ENCODE peak calls at places on chromosome 11, in five cellular contexts. A, T, S, R and F are unnamed samples.

GRCh38 chr11:109641549-109641948 is 219.6 kb downstream of the C11orf87 start:
- DNase-seq in A (no peak), T (no peak), S (no peak), R (peak), F (no peak)

GRCh38 chr11:47979378-47980092 is 824 bp upstream of the PTPRJ start:
- DNase-seq in A (no peak), T (no peak), S (no peak), R (peak), F (no peak)

GRCh38 chr11:64716471-64717267 is 6.3 kb downstream of the NRXN2 start:
- DNase-seq in A (no peak), T (no peak), S (peak), R (no peak), F (no peak)

GRCh38 chr11:95547186-95547585 is 242.4 kb downstream of the FAM76B start:
- DNase-seq in A (no peak), T (no peak), S (no peak), R (no peak), F (no peak)

GRCh38 chr11:92225563-92226308 is 1.1 kb downstream of the FAT3 start:
- DNase-seq in A (peak), T (no peak), S (peak), R (no peak), F (no peak)

GRCh38 chr11:94129505-94130335 is 1.1 kb downstream of the PANX1 start:
- DNase-seq in A (no peak), T (peak), S (no peak), R (no peak), F (no peak)

GRCh38 chr11:123581651-123582399 is 72.6 kb downstream of the SCN3B start:
- DNase-seq in A (no peak), T (no peak), S (no peak), R (no peak), F (no peak)

GRCh38 chr11:57231539-57232253 is 5.4 kb downstream of the APLNR start:
- DNase-seq in A (no peak), T (no peak), S (no peak), R (no peak), F (no peak)

GRCh38 chr11:20477418-20478090 is 90.0 kb downstream of the PRMT3 start:
- DNase-seq in A (no peak), T (no peak), S (no peak), R (no peak), F (no peak)

GRCh38 chr11:118049771-118050170 is 27.1 kb upstream of the TMPRSS4 start:
- DNase-seq in A (no peak), T (no peak), S (no peak), R (no peak), F (no peak)

GRCh38 chr11:61654397-61654829 is 25.8 kb upstream of the DAGLA start:
- DNase-seq in A (peak), T (peak), S (peak), R (no peak), F (peak)

GRCh38 chr11:115587718-115588342 is 83.6 kb upstream of the CADM1 start:
- DNase-seq in A (no peak), T (no peak), S (no peak), R (no peak), F (no peak)

GRCh38 chr11:95499516-95500135 is 268.6 kb upstream of the SESN3 start:
- DNase-seq in A (no peak), T (no peak), S (no peak), R (no peak), F (no peak)

GRCh38 chr11:1573847-1574255 is 1.8 kb upstream of the DUSP8 start:
- DNase-seq in A (no peak), T (no peak), S (peak), R (no peak), F (no peak)

GRCh38 chr11:95074806-95075563 is 8.3 kb downstream of the SRSF8 start:
- DNase-seq in A (peak), T (peak), S (no peak), R (no peak), F (peak)

GRCh38 chr11:74593463-74593862 is 1.1 kb downstream of the POLD3 start:
- DNase-seq in A (no peak), T (no peak), S (no peak), R (no peak), F (no peak)

GRCh38 chr11:74592063-74592440 is 330 bp upstream of the POLD3 start:
- DNase-seq in A (no peak), T (no peak), S (no peak), R (no peak), F (no peak)

DNA sequence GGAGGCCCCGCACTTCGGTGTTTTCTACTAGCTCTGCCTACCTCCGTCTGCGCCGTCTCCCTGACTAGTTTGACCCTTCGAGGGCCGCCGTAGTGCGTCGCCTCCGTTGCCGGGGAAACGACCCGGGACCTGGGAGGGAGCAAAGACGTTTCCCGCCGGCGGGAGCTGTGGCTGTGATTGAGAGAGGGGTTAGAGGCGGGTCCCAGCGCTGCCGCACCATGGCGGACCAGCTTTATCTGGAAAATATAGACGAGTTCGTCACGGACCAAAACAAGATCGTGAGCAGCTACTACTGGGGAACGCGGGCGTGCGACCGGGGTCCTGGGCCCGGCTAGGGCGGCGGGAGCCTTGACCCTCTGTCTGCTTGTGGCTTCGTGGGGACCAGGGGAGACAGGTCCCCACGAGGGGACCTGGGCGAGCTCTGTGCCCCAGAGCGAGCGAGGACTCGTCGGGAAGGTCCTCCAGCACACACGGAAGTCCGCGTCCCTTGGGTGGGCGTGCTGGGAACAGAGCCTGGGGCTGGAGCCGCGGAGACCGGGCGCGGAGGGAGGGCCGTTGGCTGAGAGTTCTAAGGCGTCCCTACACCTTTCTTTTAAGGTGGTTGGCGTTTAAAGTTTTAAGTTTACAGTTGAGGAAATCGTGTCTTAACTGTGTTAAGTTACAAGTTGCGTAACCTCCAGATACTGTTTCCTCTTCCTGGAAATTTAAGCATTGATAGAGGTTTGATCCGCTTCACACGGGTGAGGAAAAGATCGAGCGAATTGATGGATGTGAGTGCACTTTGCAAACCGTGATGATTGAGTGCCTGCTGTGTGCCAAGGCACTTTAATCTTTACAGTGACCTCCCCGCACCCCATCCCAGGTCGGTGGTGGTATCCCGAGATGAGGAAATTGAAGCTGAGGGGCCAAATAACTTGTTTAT is at the start of gene POLD3:
- DNase-seq in A (peak), T (peak), S (peak), R (peak), F (peak)
- TF ChIP-seq POLR2A in A (peak), T (peak), S (no peak), R (peak), F (no peak)

GRCh38 chr11:82872377-82873150 is 27.7 kb downstream of the PRCP start:
- DNase-seq in A (no peak), T (no peak), S (no peak), R (no peak), F (no peak)
- TF ChIP-seq POLR2A in A (no peak), T (no peak), S (no peak), R (no peak), F (no peak)

GRCh38 chr11:9265211-9266131 is at the start of gene DENND5A:
- DNase-seq in A (peak), T (peak), S (peak), R (peak), F (peak)
- TF ChIP-seq POLR2A in A (peak), T (peak), S (peak), R (peak), F (peak)

GRCh38 chr11:119319702-119320592 is 3.0 kb upstream of the MCAM start:
- DNase-seq in A (peak), T (no peak), S (peak), R (no peak), F (no peak)

GRCh38 chr11:119322921-119323531 is 6.1 kb upstream of the MCAM start:
- DNase-seq in A (no peak), T (no peak), S (no peak), R (no peak), F (no peak)

GRCh38 chr11:119322360-119322739 is 5.4 kb upstream of the MCAM start:
- DNase-seq in A (no peak), T (no peak), S (no peak), R (no peak), F (no peak)

GRCh38 chr11:119319136-119319701 is 2.3 kb upstream of the MCAM start:
- DNase-seq in A (no peak), T (no peak), S (no peak), R (no peak), F (no peak)

GRCh38 chr11:119320593-119321524 is 3.9 kb upstream of the MCAM start:
- DNase-seq in A (peak), T (no peak), S (peak), R (no peak), F (peak)
- TF ChIP-seq POLR2A in A (no peak), T (peak), S (peak), R (no peak), F (no peak)

DNA sequence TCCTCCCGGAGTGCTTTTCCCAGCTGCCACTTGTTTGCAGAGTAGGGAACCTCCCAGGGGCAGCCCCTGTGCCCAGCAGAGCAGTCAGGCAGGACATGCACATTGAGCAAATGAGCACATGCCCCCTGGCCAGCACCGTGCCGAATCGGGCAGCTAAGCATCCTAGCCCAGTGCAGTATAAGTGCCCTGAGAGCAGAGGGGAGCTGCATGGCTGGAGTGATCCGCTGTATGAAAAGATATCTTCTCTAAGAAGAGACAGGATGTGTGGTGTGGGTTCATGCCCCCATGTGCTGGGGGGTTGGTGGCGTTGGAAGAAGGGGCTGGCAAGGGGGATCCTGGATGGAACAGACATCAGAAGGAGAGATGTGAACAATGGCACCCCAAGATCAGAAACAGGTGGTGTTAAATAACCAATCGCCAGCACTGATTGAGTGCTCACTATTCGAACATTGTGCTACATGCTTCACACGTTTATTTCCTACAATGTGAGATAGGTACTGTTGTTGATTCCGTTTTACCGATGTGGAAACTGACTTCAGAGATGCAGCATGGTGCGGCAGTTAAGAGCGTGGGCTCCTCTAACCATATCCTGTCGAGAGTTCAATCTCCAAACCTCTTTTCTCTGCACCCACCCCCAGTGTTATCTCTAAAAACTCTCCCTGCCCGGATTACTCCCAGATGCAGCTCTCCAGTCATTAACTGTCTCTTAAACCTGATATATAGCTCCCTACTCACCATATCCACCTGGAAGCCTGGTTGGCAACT is 1.3 kb downstream of the AIP start:
- DNase-seq in A (no peak), T (no peak), S (no peak), R (no peak), F (no peak)
- TF ChIP-seq POLR2A in A (no peak), T (no peak), S (no peak), R (no peak), F (no peak)

GRCh38 chr11:133408402-133408801 is 123.9 kb downstream of the OPCML start:
- DNase-seq in A (no peak), T (no peak), S (no peak), R (no peak), F (no peak)
- TF ChIP-seq POLR2A in A (no peak), T (no peak), S (no peak), R (no peak), F (no peak)

GRCh38 chr11:111845256-111846028 is 25.9 kb downstream of the ALG9 start:
- DNase-seq in A (no peak), T (no peak), S (no peak), R (no peak), F (no peak)
- TF ChIP-seq POLR2A in A (no peak), T (no peak), S (no peak), R (no peak), F (no peak)

DNA sequence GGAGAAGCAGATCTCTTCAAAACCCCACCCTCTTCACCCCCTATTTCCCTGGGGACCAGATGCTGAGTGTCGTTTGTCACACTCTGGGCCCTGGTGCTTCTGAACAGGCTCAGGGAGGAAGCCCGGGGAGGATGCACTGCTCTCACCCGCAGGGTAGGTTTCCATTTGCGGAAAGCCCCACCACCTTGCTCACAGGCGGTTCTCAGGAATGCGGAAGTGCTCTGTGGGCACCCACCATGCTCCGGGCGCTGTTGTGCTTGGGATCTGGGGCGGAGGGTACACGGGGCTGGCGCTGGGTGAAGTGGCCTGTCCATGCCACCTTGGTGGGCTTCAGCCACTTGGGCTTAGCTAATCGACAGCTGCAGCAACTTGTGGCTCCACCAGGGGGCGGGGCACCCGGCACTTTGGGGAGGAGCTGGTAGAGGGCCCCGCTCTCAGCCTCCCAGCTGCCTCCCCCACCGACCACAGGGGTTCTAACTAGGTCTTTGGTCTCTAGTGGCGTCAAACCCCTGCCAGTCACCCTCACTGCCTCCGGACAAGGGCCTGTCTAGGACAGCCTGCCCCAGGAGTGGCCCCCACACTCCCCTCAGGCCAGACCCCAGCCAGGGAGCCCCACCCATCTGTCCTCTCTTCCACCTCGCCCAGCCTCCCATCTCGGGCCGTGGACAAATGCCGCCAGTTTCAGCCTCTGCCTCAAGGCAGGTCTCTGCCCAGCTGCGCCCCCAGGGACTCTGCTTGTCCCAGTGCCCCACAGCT is 7.4 kb downstream of the NDUFV1 start:
- DNase-seq in A (no peak), T (no peak), S (peak), R (no peak), F (peak)
- TF ChIP-seq POLR2A in A (no peak), T (no peak), S (no peak), R (no peak), F (no peak)

DNA sequence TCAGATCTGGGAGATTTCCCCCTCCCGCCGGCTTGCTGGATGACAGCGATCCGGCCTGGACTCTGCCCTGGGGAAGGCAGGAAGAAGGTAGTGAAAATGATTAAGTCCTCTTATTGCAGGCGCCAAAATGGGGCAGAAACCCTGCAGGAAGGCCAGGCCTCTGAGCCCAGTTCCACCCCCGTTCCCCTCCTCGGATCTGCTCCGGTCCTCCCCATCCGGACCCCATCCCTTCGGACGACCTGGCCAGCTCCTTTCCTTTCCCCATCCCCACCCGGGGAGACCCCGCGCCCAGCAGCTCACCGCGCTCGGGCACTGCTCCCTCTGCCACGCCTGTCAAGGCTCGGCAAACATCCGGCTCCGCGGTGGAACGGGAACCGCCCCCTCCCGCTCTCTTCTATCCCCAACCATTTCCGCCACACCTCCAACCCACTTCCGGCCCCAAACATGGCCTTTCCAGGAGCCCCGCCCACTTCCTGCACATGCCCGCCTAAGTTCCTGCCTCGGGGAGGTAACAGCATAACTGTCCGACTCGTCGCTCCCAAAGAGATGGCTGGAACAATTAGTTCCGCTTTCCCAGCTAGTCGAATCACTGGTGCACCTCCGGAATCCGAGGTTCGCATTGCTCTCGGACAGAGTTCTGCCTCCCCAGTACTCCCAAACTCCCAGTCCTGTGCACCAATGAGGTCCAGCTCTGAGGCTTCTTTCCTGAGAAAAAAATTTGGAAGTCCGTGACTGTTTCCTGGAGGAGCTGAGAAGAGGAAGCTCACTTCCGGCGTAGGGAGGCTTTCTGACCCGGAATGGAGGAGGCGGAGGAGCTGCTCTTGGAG is at the start of the genes ARHGAP1 and ZNF408:
- DNase-seq in A (peak), T (peak), S (peak), R (peak), F (peak)
- TF ChIP-seq POLR2A in A (peak), T (peak), S (peak), R (peak), F (no peak)